ENCODE peak calls at places on chromosomes 2 and 18, in four cellular contexts. P is transverse colon, V is K562, R is A549. T is an unnamed sample.

GRCh38 chr18:75128911-75129716 is 79.8 kb downstream of the PTGR3 start:
- DNase-seq in P (no peak), V (no peak), R (no peak), T (no peak)

GRCh38 chr2:85669549-85669948 is 1.6 kb upstream of the SFTPB start:
- DNase-seq in P (no peak), V (no peak), R (no peak), T (no peak)

GRCh38 chr18:46418657-46419260 is 238.3 kb downstream of the LOXHD1 start:
- DNase-seq in P (no peak), V (no peak), R (no peak), T (no peak)

GRCh38 chr18:22999647-23000046 is 66.5 kb downstream of the RBBP8 start:
- DNase-seq in P (no peak), V (no peak), R (no peak), T (no peak)

GRCh38 chr2:240461471-240462072 is 26.1 kb downstream of the GPC1 start:
- DNase-seq in P (no peak), V (no peak), R (no peak), T (peak; percentile 15)

GRCh38 chr2:40372278-40372580 is 79.7 kb downstream of the SLC8A1 start:
- DNase-seq in P (no peak), V (no peak), R (no peak), T (no peak)

GRCh38 chr2:24926602-24927252 is 6.7 kb upstream of the ADCY3 start:
- DNase-seq in P (peak; percentile 32), V (no peak), R (no peak), T (peak; percentile 84)

GRCh38 chr2:149556452-149556851 is 31.1 kb downstream of the MMADHC start:
- DNase-seq in P (no peak), V (no peak), R (no peak), T (no peak)

GRCh38 chr2:220676695-220677094 is 895.4 kb downstream of the EPHA4 start:
- DNase-seq in P (no peak), V (no peak), R (no peak), T (no peak)

GRCh38 chr2:235618039-235618438 is 124.2 kb downstream of the AGAP1 start:
- DNase-seq in P (no peak), V (no peak), R (no peak), T (no peak)

GRCh38 chr2:193776988-193777387 is 1582.3 kb upstream of the TMEFF2 start:
- DNase-seq in P (no peak), V (no peak), R (no peak), T (no peak)

GRCh38 chr18:35050638-35051287 is 9.6 kb downstream of the MAPRE2 start:
- DNase-seq in P (no peak), V (no peak), R (no peak), T (no peak)

GRCh38 chr2:240586919-240587800 is 626 bp downstream of the CAPN10 start:
- DNase-seq in P (peak; percentile 65), V (no peak), R (no peak), T (peak; percentile 21)

GRCh38 chr2:233436691-233437438 is 82.6 kb downstream of the DGKD start:
- DNase-seq in P (peak; percentile 4), V (no peak), R (no peak), T (no peak)

GRCh38 chr2:8217366-8218125 is 464.3 kb upstream of the ID2 start:
- DNase-seq in P (no peak), V (no peak), R (no peak), T (no peak)

GRCh38 chr2:216163518-216163917 is 54.4 kb downstream of the XRCC5 start:
- DNase-seq in P (no peak), V (no peak), R (no peak), T (no peak)

GRCh38 chr2:201188449-201188848 is 5.5 kb downstream of the CASP10 start:
- DNase-seq in P (no peak), V (no peak), R (no peak), T (no peak)
- H3K4me1 ChIP-seq in P (no peaks in the 10 kb centered on the region), V (peaks cover 18% of the 10 kb centered on the region), R (peaks cover 8% of the 10 kb centered on the region), T (no peaks in the 10 kb centered on the region)

GRCh38 chr2:43592443-43592842 is 3.4 kb downstream of the THADA start:
- DNase-seq in P (no peak), V (no peak), R (no peak), T (no peak)

GRCh38 chr2:43594875-43595274 is 963 bp downstream of the THADA start:
- DNase-seq in P (no peak), V (no peak), R (no peak), T (no peak)

GRCh38 chr2:43593241-43593640 is 2.6 kb downstream of the THADA start:
- DNase-seq in P (no peak), V (no peak), R (no peak), T (no peak)

GRCh38 chr2:43595603-43596412 is at the start of gene THADA:
- DNase-seq in P (peak; percentile 100), V (peak; percentile 96), R (peak; percentile 100), T (peak; percentile 98)
- TF ChIP-seq EP300 in P (no peak), V (no peak), R (no peak), T (no peak)

GRCh38 chr2:239312081-239312501 is 88.7 kb downstream of the HDAC4 start:
- DNase-seq in P (peak; percentile 6), V (no peak), R (no peak), T (no peak)

GRCh38 chr2:239310401-239311061 is 90.3 kb downstream of the HDAC4 start:
- DNase-seq in P (peak; percentile 15), V (no peak), R (no peak), T (peak; percentile 35)

GRCh38 chr2:239309398-239310245 is 91.2 kb downstream of the HDAC4 start:
- DNase-seq in P (peak; percentile 5), V (no peak), R (no peak), T (peak; percentile 45)

GRCh38 chr2:239312741-239313246 is 88.0 kb downstream of the HDAC4 start:
- DNase-seq in P (peak; percentile 18), V (no peak), R (no peak), T (peak; percentile 66)

DNA sequence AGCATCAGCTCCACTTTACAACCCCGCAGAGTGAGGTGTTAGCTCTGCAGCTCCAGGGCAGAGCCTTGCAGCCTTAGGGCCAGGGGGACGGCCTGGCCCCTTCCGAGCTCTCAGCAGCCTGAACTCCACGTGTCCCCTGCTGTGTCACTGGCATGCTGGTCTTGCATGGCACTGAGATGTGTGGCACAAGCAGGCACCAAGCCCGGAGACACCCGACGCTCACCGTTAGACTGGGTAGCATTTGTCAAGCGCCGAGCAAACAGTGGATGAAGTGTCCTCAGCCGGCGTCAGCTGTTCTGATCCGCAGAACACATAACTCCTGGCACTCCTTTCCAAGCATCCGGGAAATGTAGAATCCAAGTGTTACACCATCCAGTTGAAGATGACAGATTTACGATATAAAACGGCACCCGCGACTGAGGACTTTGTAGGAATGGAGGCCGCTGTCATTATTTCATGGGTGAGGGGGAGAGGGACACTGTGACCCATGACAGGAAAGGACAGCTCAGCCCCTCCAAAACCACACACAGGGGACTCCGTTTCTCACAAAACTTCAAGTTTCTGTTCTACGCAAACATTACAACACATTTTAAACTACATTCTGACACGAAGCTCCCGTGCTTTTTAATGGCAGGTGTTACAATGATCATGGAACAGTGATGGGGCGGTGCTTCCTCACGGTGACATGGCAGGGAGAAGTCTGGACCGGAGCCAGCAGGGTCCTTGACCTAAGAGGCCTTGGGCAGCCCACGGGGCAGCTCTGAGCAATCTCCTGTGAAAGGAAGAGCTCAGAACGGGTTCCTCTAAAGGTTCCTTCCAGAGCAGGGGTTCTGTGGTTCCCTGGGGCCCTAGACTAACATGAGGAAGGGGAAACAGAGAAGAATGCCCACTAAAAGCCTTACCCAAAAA is 89.4 kb downstream of the HDAC4 start:
- DNase-seq in P (peak; percentile 35), V (no peak), R (no peak), T (peak; percentile 50)
- H3K4me1 ChIP-seq in P (peaks cover 25% of the 10 kb centered on the region), V (peaks cover 1% of the 10 kb centered on the region), R (no peaks in the 10 kb centered on the region), T (peaks cover 34% of the 10 kb centered on the region)

DNA sequence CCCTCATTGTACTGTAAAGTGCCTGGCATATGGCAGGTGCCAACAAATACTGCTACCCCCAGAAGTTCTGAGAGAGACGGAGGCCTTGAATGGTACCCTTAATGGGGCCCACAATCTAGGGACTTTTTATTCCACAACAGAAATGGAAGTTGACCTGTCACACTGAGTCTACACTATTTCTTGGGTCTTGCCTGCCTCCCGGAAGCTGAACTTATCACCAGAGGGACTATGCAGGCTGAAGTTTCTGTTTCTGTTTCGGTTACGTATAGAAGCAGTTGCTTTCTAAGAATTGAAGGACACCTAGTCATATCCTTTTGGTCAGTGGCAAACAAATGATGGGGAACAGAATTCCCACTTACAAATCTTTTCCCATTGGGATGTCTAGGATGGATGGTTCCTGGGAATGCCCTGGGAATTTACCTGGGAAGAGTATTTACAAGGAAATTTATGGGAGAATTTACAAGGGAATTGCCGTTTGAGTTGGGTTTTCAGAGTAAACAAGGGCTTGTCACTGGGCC is 74.2 kb downstream of the HS1BP3 start:
- DNase-seq in P (no peak), V (no peak), R (no peak), T (no peak)
- TF ChIP-seq EP300 in P (no peak), V (peak; percentile 12), R (no peak), T (no peak)

GRCh38 chr2:98773907-98774306 is 43.0 kb upstream of the MGAT4A start:
- DNase-seq in P (no peak), V (no peak), R (no peak), T (no peak)

GRCh38 chr2:98772531-98772930 is 41.6 kb upstream of the MGAT4A start:
- DNase-seq in P (no peak), V (no peak), R (no peak), T (no peak)

GRCh38 chr2:98771264-98771663 is 40.3 kb upstream of the MGAT4A start:
- DNase-seq in P (no peak), V (no peak), R (no peak), T (no peak)

GRCh38 chr2:98771771-98772521 is 41.0 kb upstream of the MGAT4A start:
- DNase-seq in P (no peak), V (no peak), R (no peak), T (no peak)

DNA sequence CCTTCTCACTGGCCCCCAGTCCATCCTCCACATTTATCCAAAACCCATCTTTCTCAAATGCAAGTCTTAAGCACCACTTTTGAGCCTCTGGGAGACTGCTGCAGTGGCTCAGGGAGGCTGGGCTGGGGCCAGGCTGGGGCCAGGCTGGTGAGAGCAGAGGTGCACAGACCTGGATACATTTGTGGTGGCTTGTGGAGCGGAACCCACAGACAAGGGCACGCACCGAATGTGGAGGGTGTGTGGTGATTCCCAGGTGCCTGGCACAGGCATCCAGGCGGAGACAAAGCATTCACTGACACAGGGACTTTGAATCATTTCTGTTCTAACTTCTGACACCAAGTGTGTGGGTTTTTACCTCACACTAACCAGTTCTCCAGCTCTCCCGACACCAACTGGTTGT is 42.2 kb upstream of the MGAT4A start:
- DNase-seq in P (no peak), V (no peak), R (no peak), T (no peak)
- H3K4me1 ChIP-seq in P (no peaks in the 10 kb centered on the region), V (no peaks in the 10 kb centered on the region), R (peaks cover 11% of the 10 kb centered on the region), T (no peaks in the 10 kb centered on the region)

T was measured in ovary.